ENCODE peak calls at places on chromosomes 7 and 10, in seven cellular contexts. Q, V, P, K, W, D and H are unnamed samples.
A peak's percentile ranks its signal among the peaks of the same experiment; 100 is the strongest.

GRCh38 chr10:106435081-106435480 is 729.4 kb downstream of the SORCS1 start:
- DNase-seq in K (no peak), W (no peak), D (no peak), V (no peak), Q (no peak), P (no peak), H (no peak)

GRCh38 chr7:132557489-132558044 is 18.7 kb downstream of the PLXNA4 start:
- DNase-seq in Q (no peak), W (no peak), V (no peak), P (peak; percentile 47), K (no peak), D (no peak), H (peak; percentile 17)

GRCh38 chr7:27080844-27081423 is 14.9 kb downstream of the HOXA1 start:
- DNase-seq in K (no peak), D (no peak), W (no peak), Q (no peak), V (no peak), P (peak; percentile 46), H (no peak)

GRCh38 chr10:43594944-43595589 is 11.2 kb upstream of the ZNF485 start:
- DNase-seq in Q (no peak), D (no peak), V (no peak), W (no peak), K (no peak), P (no peak), H (no peak)

GRCh38 chr7:31108097-31108657 is 56.1 kb downstream of the ADCYAP1R1 start:
- DNase-seq in W (no peak), V (no peak), D (no peak), P (no peak), K (no peak), Q (no peak), H (no peak)

GRCh38 chr10:71064413-71065118 is 147.8 kb upstream of the UNC5B start:
- DNase-seq in Q (no peak), W (no peak), P (peak; percentile 43), V (no peak), D (no peak), K (no peak), H (no peak)

GRCh38 chr7:142301923-142302550 is 44.2 kb upstream of the PRSS58 start:
- DNase-seq in D (peak; percentile 22), P (peak; percentile 60), K (no peak), V (no peak), Q (peak; percentile 22), W (peak; percentile 40), H (peak; percentile 46)

GRCh38 chr10:95467162-95467599 is 94.0 kb downstream of the SORBS1 start:
- DNase-seq in Q (peak; percentile 37), D (peak; percentile 37), W (peak; percentile 45), P (peak; percentile 89), V (no peak), K (no peak), H (peak; percentile 7)

GRCh38 chr7:140876519-140877248 is 48.0 kb downstream of the BRAF start:
- DNase-seq in Q (no peak), W (no peak), D (no peak), V (no peak), K (no peak), P (no peak), H (peak; percentile 42)

GRCh38 chr10:99945286-99945685 is 64.5 kb downstream of the DNMBP start:
- DNase-seq in D (no peak), K (peak; percentile 64), W (no peak), Q (no peak), P (no peak), V (no peak), H (no peak)

GRCh38 chr10:113326160-113327111 is 226.4 kb upstream of the HABP2 start:
- DNase-seq in K (peak; percentile 93), P (peak; percentile 43), Q (peak; percentile 88), W (peak; percentile 47), D (peak; percentile 39), V (peak; percentile 47), H (peak; percentile 31)

GRCh38 chr7:148105853-148106252 is 484.7 kb upstream of the C7orf33 start:
- DNase-seq in V (no peak), D (no peak), K (no peak), W (no peak), P (no peak), Q (no peak), H (no peak)

GRCh38 chr7:148107741-148108140 is 482.8 kb upstream of the C7orf33 start:
- DNase-seq in P (no peak), K (no peak), Q (no peak), W (no peak), V (no peak), D (no peak), H (no peak)

GRCh38 chr7:148108381-148108780 is 482.2 kb upstream of the C7orf33 start:
- DNase-seq in W (no peak), K (no peak), Q (no peak), P (no peak), V (no peak), D (no peak), H (no peak)

GRCh38 chr7:148114807-148115206 is 475.8 kb upstream of the C7orf33 start:
- DNase-seq in K (no peak), D (peak; percentile 70), V (no peak), W (no peak), P (no peak), Q (no peak), H (no peak)

DNA sequence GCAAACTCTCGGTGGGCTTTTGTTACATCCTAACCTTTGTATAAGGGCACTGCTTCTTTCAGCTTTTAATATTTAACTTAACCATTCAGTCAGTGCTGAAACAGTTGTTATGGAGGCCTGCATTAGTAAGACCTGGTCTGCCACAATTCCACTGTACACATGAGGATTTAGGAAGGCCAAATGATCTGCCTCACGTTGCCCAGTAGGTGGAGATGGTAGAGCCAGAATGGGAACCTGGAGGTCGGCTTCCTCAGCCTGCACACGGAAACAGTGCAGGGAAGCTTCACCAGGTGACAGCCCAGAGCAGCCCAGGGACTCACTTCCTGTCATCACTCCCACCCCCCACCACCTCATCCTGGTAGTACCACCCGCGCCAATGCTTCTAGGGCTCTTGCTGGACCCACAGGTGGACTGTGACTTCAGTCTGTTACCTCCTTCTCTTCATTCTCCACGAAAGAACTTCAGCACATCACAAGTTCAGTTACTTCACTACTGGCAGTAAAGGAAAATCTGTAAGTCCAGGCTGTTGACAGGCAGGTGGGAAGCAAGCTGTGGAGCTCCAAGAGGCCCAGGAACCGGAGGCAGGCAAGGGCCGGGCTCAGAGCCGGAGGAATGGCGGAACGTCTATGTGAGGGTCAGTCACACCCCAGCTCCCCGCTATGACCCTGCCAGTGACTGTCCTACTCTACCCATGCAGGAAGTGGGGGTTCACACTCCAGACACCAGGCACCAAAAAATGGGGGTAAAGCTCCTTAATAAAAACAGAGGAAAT is 480.3 kb upstream of the C7orf33 start:
- DNase-seq in D (no peak), Q (no peak), K (no peak), P (no peak), W (no peak), V (no peak), H (no peak)
- TF ChIP-seq CTCF in D (peak; percentile 21), Q (no peak), K (no peak), P (no peak), W (peak; percentile 17), V (peak; percentile 32), H (no peak)

GRCh38 chr7:496528-497295 is 22.9 kb downstream of the PDGFA start:
- DNase-seq in V (no peak), P (peak; percentile 2), W (no peak), D (no peak), K (no peak), Q (no peak), H (peak; percentile 12)

GRCh38 chr7:498678-499641 is 20.7 kb downstream of the PDGFA start:
- DNase-seq in V (no peak), W (no peak), K (no peak), D (no peak), Q (no peak), P (no peak), H (no peak)

GRCh38 chr7:497346-497745 is 22.3 kb downstream of the PDGFA start:
- DNase-seq in Q (no peak), K (no peak), W (no peak), D (no peak), V (no peak), P (peak; percentile 1), H (no peak)

GRCh38 chr7:499853-500485 is 19.7 kb downstream of the PDGFA start:
- DNase-seq in W (no peak), D (no peak), Q (no peak), K (no peak), P (no peak), V (no peak), H (no peak)

GRCh38 chr7:497946-498655 is 21.5 kb downstream of the PDGFA start:
- DNase-seq in Q (no peak), V (no peak), K (no peak), W (no peak), P (peak; percentile 2), D (no peak), H (no peak)
- TF ChIP-seq REST in Q (no peak), V (no peak), K (no peak), W (no peak), P (no peak), D (no peak), H (no peak)

GRCh38 chr7:123966936-123967335 is 41.9 kb downstream of the SPAM1 start:
- DNase-seq in D (no peak), W (no peak), K (no peak), Q (no peak), P (peak; percentile 50), V (no peak), H (peak; percentile 36)
- TF ChIP-seq CTCF in D (peak; percentile 48), W (no peak), K (no peak), Q (no peak), P (peak; percentile 46), V (no peak), H (no peak)

GRCh38 chr7:148921806-148922205 is 37.7 kb upstream of the EZH2 start:
- DNase-seq in K (no peak), W (no peak), V (no peak), D (no peak), Q (no peak), P (no peak), H (no peak)
- TF ChIP-seq REST in K (no peak), W (no peak), V (no peak), D (no peak), Q (no peak), P (no peak), H (no peak)

DNA sequence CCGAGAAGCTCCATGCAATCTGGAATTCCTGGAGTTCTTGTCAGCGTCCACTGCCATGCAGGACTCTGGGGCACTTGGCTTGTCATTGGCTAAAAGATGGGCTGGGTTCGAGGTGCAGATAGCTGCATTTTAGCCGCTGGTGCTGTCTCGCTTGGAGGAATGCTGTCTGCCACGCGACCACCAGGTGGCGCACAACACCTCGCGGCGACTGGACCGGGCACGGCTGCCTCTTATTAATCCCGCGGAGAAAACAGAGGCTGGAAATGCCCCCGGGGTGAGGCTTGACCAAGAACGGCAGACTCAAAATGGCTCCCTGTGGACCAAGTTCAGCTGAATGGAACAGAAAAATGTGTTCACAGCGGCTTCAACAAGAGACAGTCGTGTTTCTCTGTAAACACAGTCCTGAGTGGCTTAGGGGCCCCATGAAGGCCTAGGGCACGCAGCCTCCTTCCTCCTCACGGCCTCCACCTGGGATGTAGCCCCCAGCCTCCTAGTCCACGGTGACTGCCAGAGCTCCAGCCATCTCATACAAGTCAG is 46.2 kb downstream of the AOC1 start:
- DNase-seq in V (peak; percentile 39), W (peak; percentile 91), Q (peak; percentile 51), D (peak; percentile 90), K (peak; percentile 79), P (peak; percentile 84), H (peak; percentile 66)
- TF ChIP-seq CTCF in V (peak; percentile 97), W (peak; percentile 97), Q (peak; percentile 89), D (peak; percentile 99), K (peak; percentile 84), P (peak; percentile 81), H (peak; percentile 82)

GRCh38 chr10:819326-819725 is 112.2 kb downstream of the LARP4B start:
- DNase-seq in Q (peak; percentile 22), P (no peak), K (no peak), W (no peak), V (no peak), D (no peak), H (no peak)
- TF ChIP-seq REST in Q (no peak), P (no peak), K (no peak), W (no peak), V (no peak), D (no peak), H (no peak)